ENCODE peak calls at places on chromosomes 16 and 17, in eight cellular contexts. U is KBM-7; J is Calu3; W is substantia nigra; B is IMR-90; H is breast epithelium; L is stimulated activated naive CD8-positive, alpha-beta T cell treated with anti-CD3 and anti-CD28 coated beads, Interleukin-15, Interleukin-2, amounts not matched to agents 100 U/mL and 50 U/mL, for 24 hours; Z is midbrain. N is an unnamed sample.

GRCh38 chr17:1142503-1143095 is 37.2 kb downstream of the ABR start:
- DNase-seq in U (no peak), J (no peak), W (no peak), B (no peak), H (no peak), L (no peak), Z (no peak), N (no peak)

GRCh38 chr17:80608326-80608725 is 63.7 kb downstream of the RPTOR start:
- DNase-seq in U (no peak), J (no peak), W (no peak), B (no peak), H (no peak), L (no peak), Z (no peak), N (no peak)

GRCh38 chr16:1832831-1833454 is 5.9 kb downstream of the FAHD1 start:
- DNase-seq in U (no peak), J (no peak), W (no peak), B (no peak), H (no peak), L (no peak), Z (no peak), N (no peak)

GRCh38 chr17:50297407-50297865 is 23.2 kb downstream of the TMEM92 start:
- DNase-seq in U (peak), J (peak), W (peak), B (peak), H (peak), L (peak), Z (peak), N (peak)

GRCh38 chr16:86500708-86501510 is 9.4 kb upstream of the FOXF1 start:
- DNase-seq in U (no peak), J (no peak), W (no peak), B (no peak), H (no peak), L (no peak), Z (no peak), N (no peak)

GRCh38 chr16:79272141-79272577 is 328.4 kb downstream of the MAF start:
- DNase-seq in U (no peak), J (no peak), W (no peak), B (no peak), H (no peak), L (peak), Z (no peak), N (no peak)

GRCh38 chr17:80872999-80873951 is 118.4 kb upstream of the CHMP6 start:
- DNase-seq in U (no peak), J (no peak), W (peak), B (no peak), H (peak), L (no peak), Z (peak), N (peak)

GRCh38 chr16:60914334-60914733 is 1121.9 kb downstream of the CDH8 start:
- DNase-seq in U (no peak), J (no peak), W (no peak), B (no peak), H (no peak), L (no peak), Z (no peak), N (no peak)

GRCh38 chr16:57514891-57515600 is 21.3 kb downstream of the CCDC102A start:
- DNase-seq in U (no peak), J (no peak), W (no peak), B (no peak), H (no peak), L (no peak), Z (no peak), N (no peak)

GRCh38 chr17:74607219-74607618 is 15.1 kb upstream of the CD300LD start:
- DNase-seq in U (no peak), J (no peak), W (no peak), B (no peak), H (no peak), L (no peak), Z (no peak), N (no peak)

GRCh38 chr16:27499659-27500055 is 50.1 kb downstream of the GTF3C1 start:
- DNase-seq in U (no peak), J (no peak), W (peak), B (no peak), H (no peak), L (no peak), Z (peak), N (peak)

GRCh38 chr17:148757-149156 is 11.4 kb downstream of the SCGB1C2 start:
- DNase-seq in U (no peak), J (no peak), W (no peak), B (no peak), H (peak), L (no peak), Z (no peak), N (no peak)

GRCh38 chr17:39082482-39082881 is 69.0 kb downstream of the PLXDC1 start:
- DNase-seq in U (no peak), J (no peak), W (no peak), B (peak), H (no peak), L (no peak), Z (no peak), N (no peak)

GRCh38 chr16:12833939-12834338 is 30.3 kb upstream of the CPPED1 start:
- DNase-seq in U (no peak), J (peak), W (no peak), B (no peak), H (no peak), L (no peak), Z (no peak), N (no peak)

GRCh38 chr17:67265620-67266019 is 20.6 kb upstream of the HELZ start:
- DNase-seq in U (no peak), J (no peak), W (no peak), B (no peak), H (peak), L (no peak), Z (no peak), N (no peak)

GRCh38 chr17:39763046-39763800 is 25.5 kb downstream of the GRB7 start:
- DNase-seq in U (no peak), J (no peak), W (no peak), B (peak), H (no peak), L (no peak), Z (no peak), N (no peak)

GRCh38 chr17:41785091-41785875 is 1.2 kb downstream of the JUP start:
- DNase-seq in U (peak), J (peak), W (no peak), B (no peak), H (no peak), L (no peak), Z (no peak), N (no peak)

GRCh38 chr17:3002538-3003301 is 60.7 kb downstream of the OR1D5 start:
- DNase-seq in U (peak), J (no peak), W (no peak), B (no peak), H (no peak), L (peak), Z (peak), N (no peak)

GRCh38 chr17:75853410-75853809 is 1.7 kb downstream of the WBP2 start:
- DNase-seq in U (no peak), J (no peak), W (no peak), B (peak), H (no peak), L (no peak), Z (no peak), N (no peak)

GRCh38 chr16:48383877-48384304 is 1.3 kb downstream of the SIAH1 start:
- DNase-seq in U (no peak), J (no peak), W (no peak), B (no peak), H (no peak), L (no peak), Z (peak), N (peak)

GRCh38 chr17:44118427-44119050 is 4.9 kb downstream of the HDAC5 start:
- DNase-seq in U (no peak), J (no peak), W (no peak), B (no peak), H (no peak), L (no peak), Z (no peak), N (no peak)

GRCh38 chr17:14268264-14268663 is 31.6 kb upstream of the CDRT15 start:
- DNase-seq in U (peak), J (no peak), W (no peak), B (no peak), H (no peak), L (no peak), Z (no peak), N (no peak)

GRCh38 chr16:51556694-51557327 is 405.7 kb upstream of the SALL1 start:
- DNase-seq in U (no peak), J (peak), W (no peak), B (peak), H (no peak), L (no peak), Z (no peak), N (no peak)

GRCh38 chr16:30429418-30429677 is 482 bp downstream of the DCTPP1 start:
- DNase-seq in U (peak), J (no peak), W (no peak), B (no peak), H (no peak), L (no peak), Z (no peak), N (no peak)

GRCh38 chr17:4529533-4530152 is 25.5 kb downstream of the MYBBP1A start:
- DNase-seq in U (no peak), J (no peak), W (no peak), B (no peak), H (no peak), L (no peak), Z (no peak), N (no peak)

GRCh38 chr17:5912927-5913565 is 157.1 kb upstream of the WSCD1 start:
- DNase-seq in U (no peak), J (no peak), W (peak), B (no peak), H (no peak), L (no peak), Z (peak), N (peak)